ENCODE peak calls at places on chromosomes 13 and 19, in five cellular contexts. One of them, this sample, is unnamed.

GRCh38 chr13:114129649-114130062 is 2.8 kb downstream of the RASA3 start:
- DNase-seq in trophoblast cell: no peak
- DNase-seq in H9: no peak
- DNase-seq in IMR-90: no peak
- DNase-seq in H1: no peak
- DNase-seq in this sample: no peak

GRCh38 chr13:61913183-61913582 is 497.5 kb upstream of the PCDH20 start:
- DNase-seq in H1: no peak
- DNase-seq in trophoblast cell: no peak
- DNase-seq in H9: no peak
- DNase-seq in IMR-90: no peak
- DNase-seq in this sample: no peak

GRCh38 chr13:37141011-37141410 is 35.5 kb upstream of the CSNK1A1L start:
- DNase-seq in trophoblast cell: no peak
- DNase-seq in IMR-90: no peak
- DNase-seq in H1: no peak
- DNase-seq in H9: no peak
- DNase-seq in this sample: no peak

GRCh38 chr13:29892149-29892548 is 41.7 kb upstream of the UBL3 start:
- DNase-seq in IMR-90: no peak
- DNase-seq in trophoblast cell: no peak
- DNase-seq in H1: no peak
- DNase-seq in H9: no peak
- DNase-seq in this sample: no peak

GRCh38 chr19:21065336-21065735 is 16.7 kb upstream of the ZNF714 start:
- DNase-seq in IMR-90: no peak
- DNase-seq in trophoblast cell: no peak
- DNase-seq in H9: no peak
- DNase-seq in H1: no peak
- DNase-seq in this sample: no peak

GRCh38 chr19:18775586-18776287 is 15.4 kb downstream of the COMP start:
- DNase-seq in IMR-90: peak
- DNase-seq in H9: no peak
- DNase-seq in trophoblast cell: no peak
- DNase-seq in H1: no peak
- DNase-seq in this sample: no peak

GRCh38 chr19:21698215-21698614 is 69.2 kb downstream of the ZNF100 start:
- DNase-seq in trophoblast cell: peak
- DNase-seq in IMR-90: peak
- DNase-seq in H9: no peak
- DNase-seq in H1: no peak
- DNase-seq in this sample: peak

GRCh38 chr13:30341815-30342570 is 34.6 kb upstream of the KATNAL1 start:
- DNase-seq in IMR-90: peak
- DNase-seq in H1: no peak
- DNase-seq in H9: no peak
- DNase-seq in trophoblast cell: peak
- DNase-seq in this sample: no peak

GRCh38 chr13:40235160-40235796 is 431.2 kb downstream of the FOXO1 start:
- DNase-seq in trophoblast cell: no peak
- DNase-seq in IMR-90: no peak
- DNase-seq in H1: no peak
- DNase-seq in H9: no peak
- DNase-seq in this sample: no peak

GRCh38 chr13:32195713-32196112 is 119.5 kb downstream of the ZAR1L start:
- DNase-seq in trophoblast cell: peak
- DNase-seq in H9: no peak
- DNase-seq in H1: no peak
- DNase-seq in IMR-90: no peak
- DNase-seq in this sample: no peak

GRCh38 chr19:10416380-10417257 is 3.7 kb upstream of the PDE4A start:
- DNase-seq in H1: peak
- DNase-seq in trophoblast cell: peak
- DNase-seq in IMR-90: peak
- DNase-seq in H9: peak
- DNase-seq in this sample: peak

GRCh38 chr19:10418281-10419199 is 1.8 kb upstream of the PDE4A start:
- DNase-seq in IMR-90: no peak
- DNase-seq in trophoblast cell: no peak
- DNase-seq in H1: no peak
- DNase-seq in H9: peak
- DNase-seq in this sample: peak

GRCh38 chr19:10417598-10418280 is 2.6 kb upstream of the PDE4A start:
- DNase-seq in H1: no peak
- DNase-seq in IMR-90: no peak
- DNase-seq in trophoblast cell: no peak
- DNase-seq in H9: peak
- DNase-seq in this sample: no peak

GRCh38 chr19:10419200-10419645 is 1.1 kb upstream of the PDE4A start:
- DNase-seq in H1: no peak
- DNase-seq in H9: no peak
- DNase-seq in trophoblast cell: no peak
- DNase-seq in IMR-90: no peak
- DNase-seq in this sample: no peak

DNA sequence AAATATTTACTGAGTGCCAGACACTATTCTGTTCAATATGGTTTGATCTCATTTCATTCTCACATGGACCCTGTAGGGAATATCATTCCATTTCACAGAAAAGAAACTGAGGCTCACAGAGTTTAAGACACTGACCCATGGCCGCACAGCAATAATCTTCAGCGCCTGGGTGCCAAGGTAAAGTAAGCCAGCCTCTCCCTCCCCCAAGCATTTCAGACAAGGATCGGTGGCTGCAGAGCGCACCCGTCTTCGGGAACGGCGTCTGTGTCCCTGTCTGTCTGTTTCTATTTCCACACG is 4.3 kb upstream of the PDE4A start:
- DNase-seq in H1: no peak
- DNase-seq in H9: no peak
- DNase-seq in trophoblast cell: no peak
- DNase-seq in IMR-90: no peak
- DNase-seq in this sample: no peak
- H3K27ac ChIP-seq in H1: no peak
- H3K27ac ChIP-seq in H9: no peak
- H3K27ac ChIP-seq in trophoblast cell: no peak
- H3K27ac ChIP-seq in IMR-90: no peak
- H3K27ac ChIP-seq in this sample: no peak

DNA sequence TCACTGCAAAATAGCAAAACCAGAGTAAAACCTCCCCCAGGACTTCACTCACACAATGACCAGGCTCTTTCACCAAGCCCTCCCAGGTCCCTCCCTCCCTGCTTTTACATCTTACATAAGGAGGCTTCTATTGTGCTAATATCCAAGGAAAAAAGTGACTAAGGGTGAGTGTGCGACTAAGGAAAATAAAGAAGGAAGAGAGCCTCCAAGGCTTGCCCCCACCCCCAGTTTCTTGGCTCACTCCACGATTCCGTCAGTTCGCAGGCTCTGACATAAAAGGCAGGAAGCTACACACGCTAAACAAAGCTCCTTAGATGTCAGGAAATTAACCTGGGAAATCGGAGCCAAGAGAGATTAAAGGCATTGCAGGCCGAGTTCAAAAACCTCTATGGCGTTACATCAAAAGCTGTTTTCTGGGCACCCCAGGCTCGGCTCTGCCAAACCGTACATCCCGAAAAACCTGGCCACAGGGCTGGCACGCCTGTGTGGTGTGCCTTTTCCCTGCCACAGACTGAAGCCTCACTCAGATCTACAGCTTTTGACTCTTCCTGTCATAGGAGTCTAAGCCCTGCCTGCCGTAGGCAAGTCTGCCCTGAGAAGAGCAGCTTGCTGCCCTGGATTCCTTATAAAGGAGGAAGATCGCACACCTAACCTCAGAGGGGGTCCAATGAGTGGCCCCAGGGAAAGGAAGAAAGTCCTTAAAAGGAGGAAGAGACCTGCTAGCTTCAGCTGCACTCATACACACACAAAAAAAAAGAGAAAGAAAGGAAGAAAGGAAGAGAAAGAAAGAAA is 67.0 kb upstream of the SERP2 start:
- DNase-seq in IMR-90: peak
- DNase-seq in trophoblast cell: no peak
- DNase-seq in H1: no peak
- DNase-seq in H9: peak
- DNase-seq in this sample: peak
- H2BK120ac ChIP-seq in IMR-90: peak
- H2BK120ac ChIP-seq in trophoblast cell: peak
- H2BK120ac ChIP-seq in H1: no peak
- H2BK120ac ChIP-seq in H9: peak
- H2BK120ac ChIP-seq in this sample: no peak

GRCh38 chr13:48594080-48594815 is 59.5 kb upstream of the CYSLTR2 start:
- DNase-seq in IMR-90: no peak
- DNase-seq in trophoblast cell: no peak
- DNase-seq in H1: no peak
- DNase-seq in H9: no peak
- DNase-seq in this sample: no peak

GRCh38 chr13:48595330-48596127 is 58.2 kb upstream of the CYSLTR2 start:
- DNase-seq in IMR-90: peak
- DNase-seq in H9: peak
- DNase-seq in H1: no peak
- DNase-seq in trophoblast cell: peak
- DNase-seq in this sample: no peak

GRCh38 chr13:48596128-48596429 is 57.6 kb upstream of the CYSLTR2 start:
- DNase-seq in trophoblast cell: no peak
- DNase-seq in H1: no peak
- DNase-seq in IMR-90: no peak
- DNase-seq in H9: no peak
- DNase-seq in this sample: no peak

GRCh38 chr13:48591889-48592725 is 59.2 kb upstream of the RCBTB2 start:
- DNase-seq in IMR-90: no peak
- DNase-seq in H1: no peak
- DNase-seq in trophoblast cell: no peak
- DNase-seq in H9: no peak
- DNase-seq in this sample: no peak

DNA sequence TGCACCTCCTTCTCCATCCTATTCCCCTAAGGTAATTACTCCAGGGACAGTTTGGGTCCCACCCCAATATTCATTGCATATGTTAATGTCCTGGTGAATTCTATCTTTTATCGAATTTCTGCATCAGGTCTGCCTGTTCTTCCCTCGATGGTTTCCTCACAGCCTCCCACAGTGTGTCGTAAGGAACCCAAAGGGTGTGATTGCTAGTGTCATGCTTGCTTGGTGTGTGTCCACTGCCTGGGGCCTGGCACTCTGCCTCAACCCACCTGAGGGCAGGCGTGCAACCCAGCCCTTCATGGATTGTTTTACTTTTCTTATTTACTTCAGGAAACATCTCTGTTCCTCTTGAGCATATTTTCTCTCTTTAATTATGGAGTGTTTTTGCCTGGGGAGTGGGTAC is 60.2 kb upstream of the CYSLTR2 start:
- DNase-seq in IMR-90: no peak
- DNase-seq in H1: no peak
- DNase-seq in H9: no peak
- DNase-seq in trophoblast cell: no peak
- DNase-seq in this sample: no peak
- H3K4ac ChIP-seq in IMR-90: no peak
- H3K4ac ChIP-seq in H1: no peak
- H3K4ac ChIP-seq in H9: no peak
- H3K4ac ChIP-seq in trophoblast cell: no peak
- H3K4ac ChIP-seq in this sample: no peak

DNA sequence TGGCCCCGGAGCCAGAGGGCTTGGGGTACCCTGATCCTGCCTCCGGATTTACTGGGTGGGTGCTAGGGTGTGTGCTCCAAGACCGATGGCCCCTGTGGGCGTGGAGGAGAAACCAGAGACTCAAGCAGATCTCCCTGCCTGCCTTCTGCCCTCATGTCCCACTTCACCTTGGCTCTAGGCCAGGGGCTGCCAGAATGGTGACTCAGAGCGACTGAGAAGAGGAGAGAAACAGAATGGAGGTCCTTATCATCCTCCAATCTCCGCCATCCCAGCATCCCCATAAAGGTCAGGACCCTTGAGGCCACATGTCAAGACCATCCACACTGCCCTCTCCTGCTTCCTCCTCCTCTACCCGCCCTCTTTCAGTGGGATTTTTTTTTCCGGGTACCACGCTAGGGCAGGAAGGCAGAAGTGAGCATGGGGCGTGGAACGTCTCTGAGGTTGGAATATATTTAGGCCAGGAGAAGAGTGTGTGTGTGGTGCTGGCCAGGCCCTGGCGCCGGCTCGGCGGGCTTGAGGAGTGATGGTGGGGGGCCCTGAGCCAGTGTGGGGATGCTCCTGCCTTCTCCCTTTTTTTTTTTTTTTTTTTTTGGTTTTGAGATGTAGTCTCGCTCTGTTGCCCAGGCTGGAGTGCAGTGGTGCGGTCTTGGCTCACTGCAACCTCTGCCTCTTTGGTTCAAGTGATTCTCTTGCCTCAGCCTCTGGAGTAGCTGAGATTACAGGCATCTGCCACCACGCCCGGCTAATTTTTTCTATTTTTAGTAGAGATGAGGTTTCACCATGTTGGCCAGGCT is 22.3 kb downstream of the IER2 start:
- DNase-seq in H9: no peak
- DNase-seq in trophoblast cell: peak
- DNase-seq in H1: no peak
- DNase-seq in IMR-90: peak
- DNase-seq in this sample: no peak
- H3K27ac ChIP-seq in H9: no peak
- H3K27ac ChIP-seq in trophoblast cell: peak
- H3K27ac ChIP-seq in H1: no peak
- H3K27ac ChIP-seq in IMR-90: peak
- H3K27ac ChIP-seq in this sample: no peak

GRCh38 chr19:28823338-28823961 is 389.5 kb downstream of the UQCRFS1 start:
- DNase-seq in trophoblast cell: peak
- DNase-seq in IMR-90: no peak
- DNase-seq in H9: peak
- DNase-seq in H1: peak
- DNase-seq in this sample: peak

GRCh38 chr19:28831464-28831863 is 381.5 kb downstream of the UQCRFS1 start:
- DNase-seq in IMR-90: no peak
- DNase-seq in H9: peak
- DNase-seq in H1: peak
- DNase-seq in trophoblast cell: no peak
- DNase-seq in this sample: no peak

GRCh38 chr19:28827382-28827781 is 385.6 kb downstream of the UQCRFS1 start:
- DNase-seq in trophoblast cell: no peak
- DNase-seq in H9: no peak
- DNase-seq in H1: no peak
- DNase-seq in IMR-90: no peak
- DNase-seq in this sample: no peak

GRCh38 chr19:28829762-28830161 is 383.2 kb downstream of the UQCRFS1 start:
- DNase-seq in H1: no peak
- DNase-seq in IMR-90: no peak
- DNase-seq in H9: no peak
- DNase-seq in trophoblast cell: no peak
- DNase-seq in this sample: no peak

GRCh38 chr19:28828276-28828870 is 384.6 kb downstream of the UQCRFS1 start:
- DNase-seq in H1: no peak
- DNase-seq in H9: no peak
- DNase-seq in trophoblast cell: no peak
- DNase-seq in IMR-90: no peak
- DNase-seq in this sample: no peak
- H2BK120ac ChIP-seq in H1: no peak
- H2BK120ac ChIP-seq in H9: no peak
- H2BK120ac ChIP-seq in trophoblast cell: no peak
- H2BK120ac ChIP-seq in IMR-90: no peak
- H2BK120ac ChIP-seq in this sample: no peak

This sample was measured in neuronal stem cell.